ENCODE peak calls at places on chromosomes 6 and 20, in four cellular contexts. U is naive thymus-derived CD8-positive, alpha-beta T cell; W is SHP77 treated with DMSO at 0.1 percent for 48 hours; Q is kidney. Y is an unnamed sample.
A peak's percentile ranks its signal among the peaks of the same experiment; 100 is the strongest.

GRCh38 chr20:61411743-61412142 is 159.7 kb downstream of the CDH4 start:
- DNase-seq in U (no peak), W (no peak), Q (peak; percentile 36), Y (no peak)

GRCh38 chr6:170075659-170076223 is 215.1 kb downstream of the DLL1 start:
- DNase-seq in U (no peak), W (no peak), Q (peak; percentile 73), Y (no peak)

GRCh38 chr6:7137335-7138106 is 29.8 kb downstream of the RREB1 start:
- DNase-seq in U (peak; percentile 48), W (peak; percentile 25), Q (no peak), Y (no peak)

GRCh38 chr6:14089224-14089623 is 28.3 kb upstream of the CD83 start:
- DNase-seq in U (no peak), W (no peak), Q (no peak), Y (no peak)

GRCh38 chr20:31909253-31910070 is 39.0 kb downstream of the TTLL9 start:
- DNase-seq in U (no peak), W (no peak), Q (no peak), Y (no peak)

GRCh38 chr6:151075527-151075926 is 164.2 kb upstream of the AKAP12 start:
- DNase-seq in U (no peak), W (no peak), Q (no peak), Y (no peak)

GRCh38 chr20:41133709-41134361 is 3.5 kb upstream of the PLCG1 start:
- DNase-seq in U (no peak), W (peak; percentile 42), Q (no peak), Y (no peak)

GRCh38 chr6:159062564-159062945 is 17.8 kb upstream of the TAGAP start:
- DNase-seq in U (peak; percentile 51), W (no peak), Q (no peak), Y (no peak)

GRCh38 chr6:109867009-109867969 is 110.8 kb upstream of the GPR6 start:
- DNase-seq in U (no peak), W (peak; percentile 7), Q (no peak), Y (no peak)

GRCh38 chr20:13113731-13114130 is 105.0 kb downstream of the SPTLC3 start:
- DNase-seq in U (no peak), W (no peak), Q (no peak), Y (no peak)

GRCh38 chr6:15399651-15400470 is 154.0 kb downstream of the JARID2 start:
- DNase-seq in U (no peak), W (no peak), Q (peak; percentile 89), Y (no peak)

GRCh38 chr6:137095651-137096238 is 51.0 kb upstream of the IL20RA start:
- DNase-seq in U (no peak), W (no peak), Q (no peak), Y (no peak)

GRCh38 chr6:121849477-121849876 is 414.0 kb downstream of the GJA1 start:
- DNase-seq in U (peak; percentile 28), W (peak; percentile 36), Q (no peak), Y (peak; percentile 46)

GRCh38 chr6:71197770-71198169 is 90.8 kb upstream of the OGFRL1 start:
- DNase-seq in U (no peak), W (no peak), Q (no peak), Y (no peak)

Y was measured in HuH-7.